ENCODE peak calls at places on chromosomes 16 and 17, in eight cellular contexts. O is NCI-H524; H is AG04449; T is SW480; G is Peyer's patch; P is T-cell; N is EL; W is activated CD4-positive, alpha-beta T cell treated with anti-CD3 and anti-CD28 coated beads for 48 hours. X is an unnamed sample.

GRCh38 chr16:86062271-86062965 is 163.5 kb downstream of the IRF8 start:
- DNase-seq in O (no peak), H (no peak), T (no peak), G (no peak), P (no peak), N (no peak), W (no peak), X (no peak)

GRCh38 chr16:73432794-73433455 is 385.0 kb upstream of the ZFHX3 start:
- DNase-seq in O (no peak), H (no peak), T (no peak), G (no peak), P (no peak), N (no peak), W (no peak), X (no peak)

GRCh38 chr17:83192161-83192788 is 112.9 kb downstream of the METRNL start:
- DNase-seq in O (no peak), H (no peak), T (no peak), G (peak; percentile 12), P (no peak), N (peak; percentile 52), W (no peak), X (no peak)

GRCh38 chr17:16398270-16399267 is 16.8 kb upstream of the TRPV2 start:
- DNase-seq in O (no peak), H (no peak), T (no peak), G (peak; percentile 43), P (no peak), N (no peak), W (peak; percentile 47), X (no peak)

GRCh38 chr17:62723842-62724241 is 84.3 kb downstream of the MARCHF10 start:
- DNase-seq in O (no peak), H (no peak), T (no peak), G (no peak), P (no peak), N (no peak), W (no peak), X (no peak)

GRCh38 chr16:85570735-85571562 is 42.2 kb upstream of the GSE1 start:
- DNase-seq in O (no peak), H (no peak), T (no peak), G (peak; percentile 72), P (peak; percentile 72), N (no peak), W (peak; percentile 44), X (no peak)

GRCh38 chr17:63178530-63178929 is 212.5 kb downstream of the TANC2 start:
- DNase-seq in O (no peak), H (no peak), T (no peak), G (no peak), P (no peak), N (peak; percentile 48), W (no peak), X (no peak)

GRCh38 chr16:80707686-80708085 is 96.7 kb downstream of the CDYL2 start:
- DNase-seq in O (no peak), H (no peak), T (no peak), G (no peak), P (no peak), N (no peak), W (no peak), X (no peak)

GRCh38 chr17:20122236-20122879 is 113.2 kb downstream of the SPECC1 start:
- DNase-seq in O (peak; percentile 46), H (no peak), T (no peak), G (no peak), P (no peak), N (no peak), W (no peak), X (no peak)

GRCh38 chr17:72812823-72813222 is 279.7 kb downstream of the SLC39A11 start:
- DNase-seq in O (no peak), H (no peak), T (no peak), G (no peak), P (no peak), N (peak; percentile 77), W (no peak), X (peak; percentile 56)

GRCh38 chr17:59353106-59353854 is 21.8 kb downstream of the YPEL2 start:
- DNase-seq in O (no peak), H (no peak), T (no peak), G (no peak), P (no peak), N (no peak), W (no peak), X (no peak)

GRCh38 chr17:13599808-13600398 is 1.8 kb downstream of the HS3ST3A1 start:
- DNase-seq in O (no peak), H (no peak), T (no peak), G (no peak), P (no peak), N (no peak), W (no peak), X (no peak)

GRCh38 chr17:78258323-78259229 is 27.1 kb downstream of the TMEM235 start:
- DNase-seq in O (no peak), H (no peak), T (no peak), G (peak; percentile 76), P (peak; percentile 83), N (no peak), W (peak; percentile 86), X (no peak)

GRCh38 chr17:44556114-44556853 is 1.0 kb upstream of the FZD2 start:
- DNase-seq in O (peak; percentile 22), H (no peak), T (peak; percentile 70), G (peak; percentile 52), P (no peak), N (peak; percentile 70), W (peak; percentile 8), X (no peak)

GRCh38 chr17:45311762-45312476 is 4.9 kb downstream of the MAP3K14 start:
- DNase-seq in O (no peak), H (no peak), T (peak; percentile 80), G (peak; percentile 84), P (peak; percentile 55), N (peak; percentile 67), W (peak; percentile 93), X (no peak)

GRCh38 chr17:63140255-63140654 is 174.2 kb downstream of the TANC2 start:
- DNase-seq in O (peak; percentile 51), H (no peak), T (no peak), G (no peak), P (no peak), N (peak; percentile 23), W (peak; percentile 7), X (no peak)

GRCh38 chr16:67166883-67167168 is 2.3 kb downstream of the HSF4 start:
- DNase-seq in O (no peak), H (no peak), T (no peak), G (no peak), P (no peak), N (no peak), W (no peak), X (no peak)

GRCh38 chr17:41918392-41919164 is at the start of gene ACLY:
- DNase-seq in O (peak; percentile 68), H (peak; percentile 65), T (peak; percentile 96), G (peak; percentile 96), P (peak; percentile 92), N (peak; percentile 98), W (peak; percentile 98), X (peak; percentile 80)

GRCh38 chr17:64531955-64532371 is 25.2 kb downstream of the CEP95 start:
- DNase-seq in O (no peak), H (peak; percentile 29), T (no peak), G (no peak), P (no peak), N (no peak), W (no peak), X (no peak)

GRCh38 chr16:7025616-7026190 is 306.9 kb upstream of the RBFOX1 start:
- DNase-seq in O (peak; percentile 34), H (no peak), T (peak; percentile 47), G (no peak), P (no peak), N (no peak), W (peak; percentile 63), X (no peak)

GRCh38 chr17:74386397-74386796 is 19.1 kb downstream of the GPR142 start:
- DNase-seq in O (no peak), H (no peak), T (no peak), G (no peak), P (no peak), N (no peak), W (no peak), X (no peak)

GRCh38 chr16:629289-630023 is 1.3 kb upstream of the WFIKKN1 start:
- DNase-seq in O (peak; percentile 78), H (no peak), T (no peak), G (no peak), P (no peak), N (no peak), W (no peak), X (no peak)

GRCh38 chr16:30623558-30624283 is 13.5 kb upstream of the ZNF689 start:
- DNase-seq in O (no peak), H (no peak), T (no peak), G (no peak), P (no peak), N (peak; percentile 6), W (no peak), X (no peak)

GRCh38 chr17:17463821-17464220 is 13.0 kb upstream of the MED9 start:
- DNase-seq in O (no peak), H (no peak), T (no peak), G (no peak), P (no peak), N (no peak), W (no peak), X (no peak)

GRCh38 chr17:42409467-42410351 is 13.3 kb downstream of the CAVIN1 start:
- DNase-seq in O (peak; percentile 98), H (no peak), T (no peak), G (no peak), P (no peak), N (peak; percentile 95), W (no peak), X (no peak)

GRCh38 chr17:42895185-42895555 is 5.4 kb upstream of the G6PC1 start:
- DNase-seq in O (no peak), H (peak; percentile 14), T (no peak), G (no peak), P (no peak), N (peak; percentile 85), W (no peak), X (peak; percentile 34)

GRCh38 chr17:78255029-78255656 is 23.7 kb downstream of the TMEM235 start:
- DNase-seq in O (no peak), H (no peak), T (no peak), G (no peak), P (no peak), N (no peak), W (no peak), X (no peak)

GRCh38 chr17:38672788-38673713 is 1.7 kb downstream of the EPOP start:
- DNase-seq in O (no peak), H (no peak), T (no peak), G (no peak), P (no peak), N (no peak), W (no peak), X (no peak)

GRCh38 chr16:8583199-8583598 is 7.1 kb downstream of the TMEM114 start:
- DNase-seq in O (no peak), H (no peak), T (no peak), G (no peak), P (no peak), N (peak; percentile 15), W (no peak), X (no peak)

GRCh38 chr17:41663451-41664171 is 25.1 kb upstream of the EIF1 start:
- DNase-seq in O (no peak), H (no peak), T (no peak), G (no peak), P (no peak), N (no peak), W (no peak), X (no peak)

GRCh38 chr16:14559809-14560227 is 70.2 kb downstream of the PARN start:
- DNase-seq in O (no peak), H (no peak), T (no peak), G (no peak), P (no peak), N (no peak), W (no peak), X (no peak)